ENCODE peak calls at places on chromosome 1, in ten cellular contexts. O is T-helper 17 cell; Q is central memory CD4-positive, alpha-beta T cell; B is SJSA1; E is sciatic nerve; X is activated CD8-positive, alpha-beta T cell treated with anti-CD3 and anti-CD28 coated beads for 36 hours; G is left ventricle myocardium inferior; U is lower lobe of right lung; S is M059J; N is ecto neural progenitor cell. H is an unnamed sample.
A peak's percentile ranks its signal among the peaks of the same experiment; 100 is the strongest.

GRCh38 chr1:222955964-222956363 is 141.1 kb downstream of the DISP1 start:
- DNase-seq in O (no peak), Q (no peak), B (no peak), E (no peak), X (no peak), G (no peak), U (no peak), S (no peak), N (no peak), H (no peak)

GRCh38 chr1:183374825-183375224 is 43.4 kb downstream of the NMNAT2 start:
- DNase-seq in O (no peak), Q (no peak), B (no peak), E (no peak), X (no peak), G (no peak), U (no peak), S (no peak), N (no peak), H (no peak)

GRCh38 chr1:181479137-181479745 is 4.1 kb upstream of the CACNA1E start:
- DNase-seq in O (no peak), Q (peak; percentile 7), B (peak; percentile 23), E (no peak), X (peak; percentile 38), G (no peak), U (peak; percentile 53), S (peak; percentile 51), N (peak; percentile 51), H (peak; percentile 39)

GRCh38 chr1:44035726-44036408 is 4.6 kb upstream of the SLC6A9 start:
- DNase-seq in O (no peak), Q (no peak), B (no peak), E (no peak), X (peak; percentile 32), G (peak; percentile 30), U (no peak), S (no peak), N (no peak), H (peak; percentile 57)

GRCh38 chr1:153886127-153886526 is 36.6 kb downstream of the GATAD2B start:
- DNase-seq in O (no peak), Q (no peak), B (no peak), E (no peak), X (no peak), G (no peak), U (no peak), S (no peak), N (no peak), H (no peak)

GRCh38 chr1:94580367-94581115 is 39.0 kb upstream of the F3 start:
- DNase-seq in O (no peak), Q (no peak), B (peak; percentile 91), E (no peak), X (no peak), G (no peak), U (no peak), S (peak; percentile 41), N (no peak), H (no peak)

GRCh38 chr1:151281969-151282882 is at the start of gene ZNF687:
- DNase-seq in O (peak; percentile 96), Q (peak; percentile 99), B (peak; percentile 100), E (peak; percentile 100), X (peak; percentile 100), G (peak; percentile 100), U (peak; percentile 100), S (peak; percentile 100), N (peak; percentile 100), H (peak; percentile 100)

GRCh38 chr1:180386740-180387367 is 115.5 kb downstream of the ACBD6 start:
- DNase-seq in O (no peak), Q (no peak), B (no peak), E (no peak), X (no peak), G (no peak), U (no peak), S (peak; percentile 15), N (no peak), H (no peak)

GRCh38 chr1:243620096-243620495 is 229.9 kb downstream of the AKT3 start:
- DNase-seq in O (no peak), Q (no peak), B (no peak), E (no peak), X (peak; percentile 22), G (no peak), U (no peak), S (no peak), N (no peak), H (no peak)

GRCh38 chr1:87149166-87150065 is 179.3 kb upstream of the LMO4 start:
- DNase-seq in O (no peak), Q (no peak), B (peak; percentile 28), E (no peak), X (no peak), G (no peak), U (no peak), S (peak; percentile 86), N (no peak), H (no peak)

GRCh38 chr1:206606867-206607266 is 5.4 kb downstream of the EIF2D start:
- DNase-seq in O (no peak), Q (no peak), B (no peak), E (no peak), X (peak; percentile 49), G (no peak), U (no peak), S (peak; percentile 45), N (no peak), H (no peak)

GRCh38 chr1:213956295-213956770 is 31.4 kb upstream of the PROX1 start:
- DNase-seq in O (no peak), Q (no peak), B (no peak), E (no peak), X (no peak), G (no peak), U (no peak), S (no peak), N (no peak), H (no peak)

GRCh38 chr1:30125449-30126170 is 597.8 kb downstream of the MATN1 start:
- DNase-seq in O (no peak), Q (no peak), B (no peak), E (no peak), X (no peak), G (no peak), U (no peak), S (no peak), N (no peak), H (no peak)

GRCh38 chr1:155976913-155977606 is 1.3 kb downstream of the ARHGEF2 start:
- DNase-seq in O (no peak), Q (no peak), B (no peak), E (no peak), X (peak; percentile 63), G (no peak), U (no peak), S (no peak), N (peak; percentile 50), H (no peak)

GRCh38 chr1:167013124-167013900 is 24.2 kb downstream of the MAEL start:
- DNase-seq in O (no peak), Q (no peak), B (no peak), E (no peak), X (no peak), G (no peak), U (no peak), S (no peak), N (no peak), H (no peak)

GRCh38 chr1:41313661-41314131 is 47.5 kb upstream of the FOXO6 start:
- DNase-seq in O (no peak), Q (no peak), B (no peak), E (no peak), X (peak; percentile 45), G (no peak), U (no peak), S (no peak), N (peak; percentile 64), H (peak; percentile 40)

GRCh38 chr1:34684246-34684645 is 70.6 kb upstream of the GJB5 start:
- DNase-seq in O (no peak), Q (no peak), B (no peak), E (no peak), X (peak; percentile 79), G (no peak), U (no peak), S (peak; percentile 8), N (no peak), H (no peak)

GRCh38 chr1:1374068-1374860 is 743 bp downstream of the AURKAIP1 start:
- DNase-seq in O (no peak), Q (no peak), B (no peak), E (peak; percentile 75), X (no peak), G (no peak), U (peak; percentile 64), S (no peak), N (no peak), H (no peak)

GRCh38 chr1:245680395-245680794 is 525.6 kb downstream of the KIF26B start:
- DNase-seq in O (no peak), Q (no peak), B (no peak), E (no peak), X (no peak), G (no peak), U (no peak), S (no peak), N (no peak), H (no peak)

GRCh38 chr1:199150764-199151163 is 511.9 kb downstream of the PTPRC start:
- DNase-seq in O (no peak), Q (no peak), B (no peak), E (no peak), X (no peak), G (no peak), U (no peak), S (no peak), N (no peak), H (no peak)

GRCh38 chr1:53134961-53135734 is 7.3 kb downstream of the SLC1A7 start:
- DNase-seq in O (no peak), Q (no peak), B (no peak), E (peak; percentile 68), X (no peak), G (no peak), U (no peak), S (peak; percentile 43), N (peak; percentile 15), H (peak; percentile 57)

GRCh38 chr1:150575518-150576366 is 3.7 kb downstream of the MCL1 start:
- DNase-seq in O (no peak), Q (no peak), B (no peak), E (no peak), X (no peak), G (no peak), U (no peak), S (no peak), N (no peak), H (no peak)

GRCh38 chr1:174258148-174258550 is 98.8 kb downstream of the RABGAP1L start:
- DNase-seq in O (no peak), Q (peak; percentile 26), B (peak; percentile 15), E (no peak), X (peak; percentile 59), G (no peak), U (no peak), S (peak; percentile 55), N (no peak), H (peak; percentile 61)

GRCh38 chr1:75985827-75986226 is 53.6 kb upstream of the ASB17 start:
- DNase-seq in O (no peak), Q (no peak), B (no peak), E (no peak), X (no peak), G (no peak), U (no peak), S (peak; percentile 17), N (no peak), H (no peak)

GRCh38 chr1:6724517-6725141 is 23.0 kb upstream of the DNAJC11 start:
- DNase-seq in O (no peak), Q (no peak), B (peak; percentile 84), E (no peak), X (no peak), G (no peak), U (no peak), S (peak; percentile 95), N (no peak), H (peak; percentile 87)

GRCh38 chr1:31483012-31483946 is 70.3 kb downstream of the SERINC2 start:
- DNase-seq in O (no peak), Q (no peak), B (no peak), E (no peak), X (no peak), G (no peak), U (no peak), S (peak; percentile 85), N (no peak), H (peak; percentile 66)

GRCh38 chr1:204989266-204990058 is 53.5 kb upstream of the CNTN2 start:
- DNase-seq in O (no peak), Q (peak; percentile 20), B (peak; percentile 57), E (peak; percentile 85), X (peak; percentile 74), G (peak; percentile 61), U (peak; percentile 71), S (peak; percentile 54), N (peak; percentile 89), H (peak; percentile 69)